ENCODE peak calls at places on chromosomes 6 and 20, in eight cellular contexts. D, B, Y, F, H, O, W and C are unnamed samples. For H3K4me1, the result is how much of the 10 kb centered on the place peaks cover.

GRCh38 chr20:58905236-58905635 is 52.7 kb downstream of the GNAS start:
- DNase-seq in W (no peak), H (no peak), O (no peak), F (no peak), B (no peak), Y (no peak), D (peak), C (no peak)

GRCh38 chr6:558089-558488 is 98.8 kb downstream of the HUS1B start:
- DNase-seq in D (peak), F (no peak), H (no peak), O (no peak), Y (no peak), W (no peak), B (no peak), C (no peak)

GRCh38 chr6:4714961-4715501 is 61.2 kb upstream of the CDYL start:
- DNase-seq in H (peak), Y (no peak), W (no peak), F (no peak), D (no peak), O (no peak), B (no peak), C (no peak)

GRCh38 chr6:713351-713750 is 20.4 kb upstream of the EXOC2 start:
- DNase-seq in H (no peak), B (no peak), D (no peak), W (no peak), Y (no peak), O (no peak), F (no peak), C (no peak)

GRCh38 chr6:168956884-168957730 is 296.5 kb downstream of the THBS2 start:
- DNase-seq in D (peak), Y (peak), O (peak), B (peak), F (peak), W (peak), H (peak), C (peak)

GRCh38 chr6:35439308-35439707 is 12.8 kb upstream of the FANCE start:
- DNase-seq in O (no peak), W (peak), D (no peak), H (no peak), Y (peak), B (no peak), F (no peak), C (no peak)

GRCh38 chr20:22672191-22672590 is 87.8 kb upstream of the FOXA2 start:
- DNase-seq in H (no peak), Y (no peak), D (no peak), F (no peak), B (no peak), O (no peak), W (no peak), C (no peak)

GRCh38 chr6:39102024-39102820 is 12.8 kb downstream of the SAYSD1 start:
- DNase-seq in Y (peak), W (peak), D (peak), F (no peak), H (peak), B (no peak), O (peak), C (no peak)

GRCh38 chr6:163983601-163984445 is 569.3 kb downstream of the QKI start:
- DNase-seq in O (no peak), D (no peak), B (no peak), H (no peak), F (no peak), W (no peak), Y (peak), C (no peak)

GRCh38 chr6:158044525-158044888 is 62.8 kb downstream of the SYNJ2 start:
- DNase-seq in F (no peak), H (no peak), Y (no peak), O (no peak), B (no peak), W (no peak), D (no peak), C (no peak)
- H3K4me1 ChIP-seq in F (under half), H (half or more), Y (under half), O (under half), B (half or more), W (under half), D (under half), C (half or more)

GRCh38 chr6:2659882-2660281 is 90.8 kb downstream of the MYLK4 start:
- DNase-seq in W (no peak), Y (no peak), B (no peak), O (no peak), D (no peak), H (peak), F (no peak), C (no peak)

GRCh38 chr6:2656460-2657064 is 94.2 kb downstream of the MYLK4 start:
- DNase-seq in D (no peak), W (no peak), F (no peak), Y (no peak), B (no peak), O (no peak), H (no peak), C (no peak)

GRCh38 chr6:2658788-2659187 is 91.9 kb downstream of the MYLK4 start:
- DNase-seq in W (no peak), F (no peak), H (peak), O (no peak), B (no peak), D (no peak), Y (no peak), C (no peak)

GRCh38 chr6:2653369-2654032 is 97.2 kb downstream of the MYLK4 start:
- DNase-seq in O (no peak), B (no peak), F (no peak), W (no peak), H (no peak), D (no peak), Y (no peak), C (no peak)

GRCh38 chr6:2655844-2656433 is 94.8 kb downstream of the MYLK4 start:
- DNase-seq in F (no peak), D (no peak), W (peak), O (no peak), Y (peak), B (no peak), H (no peak), C (no peak)
- H3K27ac ChIP-seq in F (no peak), D (no peak), W (peak), O (no peak), Y (no peak), B (no peak), H (no peak), C (no peak)

GRCh38 chr20:36871640-36872570 is 4.0 kb upstream of the TLDC2 start:
- DNase-seq in Y (no peak), B (no peak), O (no peak), H (no peak), D (no peak), W (no peak), F (no peak), C (no peak)
- H3K4me1 ChIP-seq in Y (under half), B (under half), O (under half), H (under half), D (under half), W (under half), F (under half), C (under half)

GRCh38 chr6:125053809-125054208 is 91.6 kb downstream of the RNF217 start:
- DNase-seq in H (no peak), D (no peak), W (no peak), F (no peak), Y (no peak), B (no peak), O (no peak), C (no peak)
- H3K27ac ChIP-seq in H (no peak), D (no peak), W (no peak), F (no peak), Y (no peak), B (no peak), O (no peak), C (no peak)

GRCh38 chr20:35773154-35773751 is 1.4 kb downstream of the PHF20 start:
- DNase-seq in H (no peak), F (no peak), O (no peak), B (no peak), Y (peak), W (peak), D (no peak), C (peak)
- H3K4me1 ChIP-seq in H (under half), F (under half), O (under half), B (half or more), Y (under half), W (under half), D (under half), C (under half)

GRCh38 chr6:161736341-161736740 is 462.5 kb upstream of the AGPAT4 start:
- DNase-seq in W (no peak), B (no peak), H (no peak), O (no peak), D (no peak), Y (no peak), F (no peak), C (no peak)
- H3K27ac ChIP-seq in W (no peak), B (no peak), H (no peak), O (no peak), D (no peak), Y (no peak), F (no peak), C (no peak)